ENCODE peak calls at places on chromosomes 5 and 9, in nine cellular contexts. Y is Peyer's patch, Q is GM23338, V is WERI-Rb-1, S is breast epithelium, U is lower lobe of right lung, I is fibroblast of lung, C is H1, R is BJ. J is an unnamed sample. For H3K36me3, the result is how much of the 10 kb centered on the place peaks cover.

GRCh38 chr9:69421908-69422801 is 97.1 kb downstream of the ENTREP1 start:
- DNase-seq in Y (peak), Q (peak), V (peak), S (no peak), U (no peak), I (peak), C (peak), R (peak), J (no peak)

GRCh38 chr5:16742938-16743337 is 126.1 kb upstream of the RETREG1 start:
- DNase-seq in Y (no peak), Q (no peak), V (no peak), S (no peak), U (no peak), I (peak), C (no peak), R (no peak), J (no peak)

GRCh38 chr9:134175808-134176598 is 11.6 kb upstream of the RNU6ATAC start:
- DNase-seq in Y (no peak), Q (no peak), V (peak), S (no peak), U (peak), I (no peak), C (no peak), R (no peak), J (no peak)

GRCh38 chr9:73683862-73684591 is 532.4 kb downstream of the ANXA1 start:
- DNase-seq in Y (no peak), Q (peak), V (peak), S (no peak), U (no peak), I (peak), C (peak), R (peak), J (no peak)

GRCh38 chr5:7540806-7541205 is 144.9 kb downstream of the ADCY2 start:
- DNase-seq in Y (no peak), Q (no peak), V (no peak), S (no peak), U (no peak), I (no peak), C (no peak), R (no peak), J (no peak)

GRCh38 chr5:134995850-134996402 is 28.2 kb downstream of the CATSPER3 start:
- DNase-seq in Y (no peak), Q (no peak), V (no peak), S (no peak), U (no peak), I (no peak), C (no peak), R (no peak), J (no peak)

GRCh38 chr9:2727966-2728613 is 10.8 kb downstream of the KCNV2 start:
- DNase-seq in Y (no peak), Q (peak), V (peak), S (no peak), U (no peak), I (peak), C (no peak), R (peak), J (no peak)

GRCh38 chr5:172630961-172631360 is 10.1 kb upstream of the NEURL1B start:
- DNase-seq in Y (no peak), Q (no peak), V (peak), S (peak), U (no peak), I (no peak), C (no peak), R (no peak), J (no peak)

GRCh38 chr5:174323878-174324281 is 278.4 kb downstream of the NSG2 start:
- DNase-seq in Y (no peak), Q (peak), V (peak), S (no peak), U (no peak), I (peak), C (no peak), R (no peak), J (no peak)

GRCh38 chr9:94700445-94700844 is 26.1 kb upstream of the AOPEP start:
- DNase-seq in Y (no peak), Q (no peak), V (no peak), S (no peak), U (no peak), I (no peak), C (no peak), R (no peak), J (no peak)

GRCh38 chr5:93257616-93258015 is 323.4 kb downstream of the NR2F1-AS1 start:
- DNase-seq in Y (no peak), Q (no peak), V (no peak), S (no peak), U (no peak), I (peak), C (no peak), R (no peak), J (no peak)

GRCh38 chr5:65334077-65334476 is 147.6 kb downstream of the ADAMTS6 start:
- DNase-seq in Y (no peak), Q (peak), V (no peak), S (no peak), U (no peak), I (peak), C (no peak), R (no peak), J (no peak)

GRCh38 chr5:175384724-175385552 is 59.0 kb downstream of the DRD1 start:
- DNase-seq in Y (no peak), Q (no peak), V (no peak), S (no peak), U (no peak), I (peak), C (no peak), R (no peak), J (no peak)

GRCh38 chr9:133763272-133764183 is 25.4 kb upstream of the SARDH start:
- DNase-seq in Y (no peak), Q (no peak), V (no peak), S (peak), U (peak), I (peak), C (no peak), R (no peak), J (no peak)

GRCh38 chr5:110735545-110735944 is 3.3 kb upstream of the SLC25A46 start:
- DNase-seq in Y (no peak), Q (no peak), V (no peak), S (no peak), U (no peak), I (no peak), C (no peak), R (no peak), J (no peak)

GRCh38 chr9:101977614-101978210 is 239.3 kb upstream of the GRIN3A start:
- DNase-seq in Y (no peak), Q (peak), V (no peak), S (no peak), U (no peak), I (peak), C (no peak), R (no peak), J (no peak)

GRCh38 chr9:935348-935965 is 41.0 kb upstream of the DMRT3 start:
- DNase-seq in Y (no peak), Q (no peak), V (no peak), S (no peak), U (no peak), I (peak), C (no peak), R (no peak), J (no peak)

GRCh38 chr5:103428411-103428871 is 134.1 kb downstream of the NUDT12 start:
- DNase-seq in Y (no peak), Q (no peak), V (no peak), S (peak), U (no peak), I (peak), C (no peak), R (peak), J (no peak)

GRCh38 chr9:18976368-18977238 is 56.4 kb downstream of the SAXO1 start:
- DNase-seq in Y (no peak), Q (no peak), V (no peak), S (no peak), U (no peak), I (peak), C (no peak), R (peak), J (no peak)

GRCh38 chr9:92616199-92617129 is 53.5 kb downstream of the IPPK start:
- DNase-seq in Y (no peak), Q (no peak), V (no peak), S (no peak), U (no peak), I (peak), C (no peak), R (no peak), J (no peak)

GRCh38 chr5:160467555-160468418 is 46.1 kb downstream of the PTTG1 start:
- DNase-seq in Y (peak), Q (peak), V (no peak), S (no peak), U (peak), I (peak), C (no peak), R (peak), J (no peak)

GRCh38 chr9:129382281-129383004 is 204.4 kb upstream of the IER5L start:
- DNase-seq in Y (no peak), Q (no peak), V (no peak), S (no peak), U (no peak), I (no peak), C (no peak), R (no peak), J (no peak)
- H3K4me3 ChIP-seq in Y (peak), Q (peak), V (no peak), S (peak), U (peak), I (no peak), C (no peak), R (no peak), J (peak)

GRCh38 chr5:98899456-98899855 is 29.4 kb downstream of the CHD1 start:
- DNase-seq in Y (no peak), Q (no peak), V (no peak), S (no peak), U (no peak), I (no peak), C (no peak), R (no peak), J (no peak)

GRCh38 chr5:98902733-98903132 is 26.1 kb downstream of the CHD1 start:
- DNase-seq in Y (no peak), Q (no peak), V (no peak), S (no peak), U (no peak), I (peak), C (no peak), R (no peak), J (no peak)

GRCh38 chr5:98898743-98899142 is 30.1 kb downstream of the CHD1 start:
- DNase-seq in Y (no peak), Q (no peak), V (no peak), S (no peak), U (no peak), I (no peak), C (no peak), R (no peak), J (no peak)
- H3K36me3 ChIP-seq in Y (under half), Q (half or more), V (half or more), S (under half), U (half or more), I (under half), C (half or more), R (under half), J (half or more)

DNA sequence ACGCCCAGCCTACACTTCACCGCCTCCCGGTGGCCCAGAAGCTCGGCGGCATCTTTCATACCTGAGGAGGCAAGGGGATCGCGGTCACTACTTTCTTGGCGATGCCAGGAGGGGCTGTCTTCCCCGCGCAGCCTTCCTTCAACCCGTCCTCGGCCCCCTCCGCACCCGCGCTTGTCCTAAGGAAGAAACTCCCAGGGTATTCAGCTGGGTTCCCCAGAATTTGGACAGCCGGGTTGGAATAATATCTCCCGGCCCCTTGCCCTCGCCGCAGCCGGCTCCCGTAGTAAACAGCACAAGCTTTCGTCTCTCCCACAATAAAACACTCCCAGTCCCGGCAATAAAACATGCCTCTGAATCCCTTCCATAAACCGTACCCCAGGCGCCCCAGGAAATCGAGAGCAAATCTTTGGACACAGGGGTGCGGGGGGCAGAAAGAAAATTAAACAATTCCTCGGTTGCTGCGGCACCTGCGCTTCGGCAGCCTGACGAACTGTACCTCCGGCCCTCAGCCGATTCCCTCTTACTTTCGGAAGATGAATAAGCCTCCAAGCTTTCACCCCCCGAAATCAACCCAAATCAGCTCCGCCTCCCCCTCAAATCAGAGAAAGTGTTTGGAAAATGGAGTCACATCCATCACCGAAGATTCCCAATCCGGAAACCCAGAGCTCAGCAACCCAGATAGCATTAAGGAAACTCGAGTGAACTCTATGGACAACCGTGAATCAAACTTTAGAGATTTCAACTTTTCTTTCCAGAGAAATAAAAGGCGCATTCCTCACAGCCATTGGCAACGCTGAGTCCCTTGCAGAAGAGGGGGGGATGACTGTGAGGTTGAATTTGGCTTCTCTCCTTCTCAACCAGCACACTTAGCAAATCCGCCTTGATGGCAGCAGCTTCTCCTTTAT is 1.1 kb downstream of the OTP start:
- DNase-seq in Y (no peak), Q (peak), V (no peak), S (no peak), U (no peak), I (no peak), C (no peak), R (no peak), J (no peak)
- H3K4me3 ChIP-seq in Y (no peak), Q (peak), V (peak), S (no peak), U (no peak), I (no peak), C (no peak), R (no peak), J (peak)

GRCh38 chr9:79699479-79699878 is 127.7 kb downstream of the TLE4 start:
- DNase-seq in Y (no peak), Q (no peak), V (no peak), S (no peak), U (no peak), I (no peak), C (no peak), R (no peak), J (no peak)

GRCh38 chr9:79698988-79699387 is 127.2 kb downstream of the TLE4 start:
- DNase-seq in Y (no peak), Q (no peak), V (no peak), S (no peak), U (no peak), I (peak), C (no peak), R (no peak), J (no peak)

GRCh38 chr9:79700607-79701330 is 129.0 kb downstream of the TLE4 start:
- DNase-seq in Y (no peak), Q (no peak), V (no peak), S (no peak), U (no peak), I (peak), C (no peak), R (no peak), J (no peak)

GRCh38 chr9:79705704-79706103 is 133.9 kb downstream of the TLE4 start:
- DNase-seq in Y (no peak), Q (no peak), V (no peak), S (no peak), U (no peak), I (no peak), C (no peak), R (no peak), J (no peak)

GRCh38 chr9:79701651-79702050 is 129.9 kb downstream of the TLE4 start:
- DNase-seq in Y (peak), Q (no peak), V (no peak), S (no peak), U (peak), I (peak), C (no peak), R (no peak), J (no peak)
- H3K36me3 ChIP-seq in Y (under half), Q (under half), V (under half), S (under half), U (under half), I (under half), C (under half), R (under half), J (under half)

DNA sequence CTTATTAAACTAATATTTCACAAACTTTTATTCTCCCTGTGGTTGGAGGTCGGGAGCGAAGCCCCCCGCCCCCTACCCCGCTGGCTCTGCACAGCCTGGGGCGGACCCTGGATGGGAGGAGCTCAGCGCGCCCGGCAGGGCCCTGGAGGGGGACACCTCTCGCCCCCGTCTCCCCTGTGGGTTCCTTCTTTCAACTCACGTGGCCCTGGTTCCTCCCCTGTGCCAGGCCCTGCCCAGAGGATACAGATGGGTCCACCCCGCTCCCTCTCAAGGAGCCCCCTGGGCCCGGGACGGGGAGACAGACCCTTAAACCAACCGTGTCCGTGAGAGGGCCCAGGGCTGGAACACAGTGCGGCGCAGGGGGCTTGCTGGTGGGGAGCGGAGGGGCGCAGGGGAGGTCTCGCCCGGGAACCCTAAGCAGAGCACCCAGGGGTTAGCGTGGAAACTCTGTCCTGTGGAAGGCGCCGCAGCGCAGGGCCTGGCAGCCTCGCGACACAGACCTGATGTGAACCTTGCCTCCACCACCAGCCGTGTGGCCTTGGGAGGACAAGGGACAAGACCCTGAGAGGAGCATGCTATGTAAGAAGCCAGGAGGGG is 103.7 kb upstream of the MVB12B start:
- DNase-seq in Y (no peak), Q (peak), V (no peak), S (no peak), U (no peak), I (no peak), C (no peak), R (no peak), J (no peak)
- H3K4me3 ChIP-seq in Y (no peak), Q (peak), V (no peak), S (no peak), U (no peak), I (no peak), C (peak), R (no peak), J (no peak)

DNA sequence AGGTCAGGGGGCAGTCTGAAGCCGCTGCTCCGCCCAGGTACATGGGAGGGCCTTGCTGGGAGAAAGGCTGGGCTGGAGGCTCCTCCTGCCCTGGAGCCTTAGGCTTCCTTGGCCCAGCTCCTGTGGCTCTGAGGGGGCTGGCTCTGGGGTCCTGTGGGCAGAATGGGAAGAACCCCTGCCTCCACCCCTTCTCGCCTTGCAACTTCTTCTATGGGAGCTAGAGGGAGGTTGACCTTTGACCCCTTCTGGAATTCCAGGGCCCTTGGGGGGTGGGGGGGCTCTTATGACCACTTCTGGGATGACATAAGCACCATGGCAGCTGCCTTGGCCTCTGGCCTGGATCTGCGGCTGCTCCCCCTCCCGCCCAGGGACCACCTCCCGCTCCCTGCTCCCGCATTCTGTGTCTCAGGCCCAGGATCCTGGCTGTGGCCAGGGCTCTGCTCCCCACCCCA is 32.2 kb downstream of the IER5L start:
- DNase-seq in Y (no peak), Q (peak), V (no peak), S (no peak), U (no peak), I (peak), C (peak), R (no peak), J (no peak)
- H3K36me3 ChIP-seq in Y (under half), Q (under half), V (under half), S (under half), U (under half), I (under half), C (under half), R (under half), J (under half)

GRCh38 chr9:137789295-137789895 is 88.2 kb upstream of the CACNA1B start:
- DNase-seq in Y (no peak), Q (no peak), V (no peak), S (no peak), U (no peak), I (no peak), C (no peak), R (no peak), J (no peak)
- H3K4me3 ChIP-seq in Y (no peak), Q (no peak), V (no peak), S (no peak), U (no peak), I (no peak), C (no peak), R (no peak), J (no peak)

J was measured in thoracic aorta.